ENCODE peak calls at places on chromosomes 5 and 9, in nine cellular contexts. D is HTR-8/SVneo, Y is left cardiac atrium, H is sciatic nerve, R is C1 segment of cervical spinal cord, S is anterior cingulate cortex, B is LoVo, Z is bronchial epithelial cell, V is NCI-H345. M is an unnamed sample.

GRCh38 chr5:59637878-59638580 is 255.5 kb downstream of the PDE4D start:
- DNase-seq in B (no peak), D (no peak), Y (no peak), V (no peak), S (no peak), R (no peak), H (no peak), Z (peak; percentile 48), M (no peak)

GRCh38 chr9:73541923-73542322 is 390.3 kb downstream of the ANXA1 start:
- DNase-seq in Y (no peak), S (no peak), V (no peak), B (no peak), H (no peak), D (no peak), Z (peak; percentile 40), R (no peak), M (no peak)

GRCh38 chr5:149853019-149853648 is 91.5 kb downstream of the PDE6A start:
- DNase-seq in Z (peak; percentile 56), B (peak; percentile 59), R (no peak), Y (peak; percentile 80), S (peak; percentile 52), D (peak; percentile 76), H (peak; percentile 88), V (peak; percentile 42), M (peak; percentile 55)

GRCh38 chr9:8842402-8843193 is 1043.0 kb upstream of the DMAC1 start:
- DNase-seq in V (no peak), Z (no peak), B (no peak), D (no peak), S (no peak), Y (no peak), R (no peak), H (no peak), M (no peak)

GRCh38 chr5:146101646-146102045 is 3.7 kb downstream of the PLAC8L1 start:
- DNase-seq in D (no peak), Z (no peak), Y (no peak), B (no peak), R (no peak), S (no peak), V (no peak), H (no peak), M (no peak)

GRCh38 chr5:61347088-61347487 is 15.0 kb downstream of the ZSWIM6 start:
- DNase-seq in V (no peak), Y (no peak), D (no peak), B (no peak), S (no peak), R (no peak), Z (no peak), H (no peak), M (no peak)

GRCh38 chr9:133458643-133459312 is 1.0 kb upstream of the CACFD1 start:
- DNase-seq in Y (no peak), R (no peak), S (no peak), B (no peak), V (no peak), H (no peak), D (no peak), Z (no peak), M (no peak)

GRCh38 chr9:126984969-126985368 is 70.4 kb downstream of the RALGPS1 start:
- DNase-seq in R (no peak), Y (no peak), S (no peak), B (peak; percentile 87), H (no peak), Z (peak; percentile 32), D (no peak), V (no peak), M (no peak)

GRCh38 chr9:70561805-70562395 is 147.4 kb upstream of the KLF9 start:
- DNase-seq in Y (no peak), V (no peak), D (no peak), Z (no peak), B (no peak), H (no peak), S (no peak), R (no peak), M (no peak)

GRCh38 chr5:98938459-98938858 is 9.7 kb upstream of the CHD1 start:
- DNase-seq in H (no peak), S (no peak), D (no peak), Z (peak; percentile 50), R (no peak), Y (no peak), B (no peak), V (no peak), M (no peak)

GRCh38 chr9:80157128-80157527 is 585.4 kb downstream of the TLE4 start:
- DNase-seq in B (no peak), H (no peak), Z (no peak), V (no peak), S (no peak), Y (no peak), D (no peak), R (no peak), M (no peak)

GRCh38 chr5:33441241-33441844 is 578 bp downstream of the TARS1 start:
- DNase-seq in Y (no peak), B (peak; percentile 81), H (no peak), D (no peak), V (peak; percentile 47), R (no peak), Z (peak; percentile 52), S (no peak), M (no peak)